ENCODE peak calls at places on chromosomes 3 and 15, in seven cellular contexts. One of them, this sample, is unnamed. For H3K27me3 and H3K4me1, the result is how much of the 10 kb centered on the place peaks cover.

GRCh38 chr3:143652118-143652517 is 196.2 kb downstream of the SLC9A9 start:
- DNase-seq in left lung: no peak
- DNase-seq in CD8-positive, alpha-beta memory T cell: no peak
- DNase-seq in H9: no peak
- DNase-seq in IMR-90: no peak
- DNase-seq in CD8-positive, alpha-beta T cell: no peak
- DNase-seq in effector memory CD4-positive, alpha-beta T cell: no peak
- DNase-seq in this sample: no peak

GRCh38 chr3:194277547-194278091 is 73.5 kb downstream of the CPN2 start:
- DNase-seq in left lung: no peak
- DNase-seq in IMR-90: peak
- DNase-seq in effector memory CD4-positive, alpha-beta T cell: no peak
- DNase-seq in CD8-positive, alpha-beta memory T cell: no peak
- DNase-seq in CD8-positive, alpha-beta T cell: no peak
- DNase-seq in H9: peak
- DNase-seq in this sample: no peak

GRCh38 chr3:169365993-169366915 is 297.3 kb downstream of the MECOM start:
- DNase-seq in H9: no peak
- DNase-seq in IMR-90: no peak
- DNase-seq in CD8-positive, alpha-beta memory T cell: no peak
- DNase-seq in effector memory CD4-positive, alpha-beta T cell: no peak
- DNase-seq in left lung: peak
- DNase-seq in CD8-positive, alpha-beta T cell: no peak
- DNase-seq in this sample: peak

GRCh38 chr3:190286014-190286413 is 36.2 kb downstream of the CLDN1 start:
- DNase-seq in IMR-90: no peak
- DNase-seq in left lung: no peak
- DNase-seq in CD8-positive, alpha-beta memory T cell: no peak
- DNase-seq in effector memory CD4-positive, alpha-beta T cell: no peak
- DNase-seq in H9: no peak
- DNase-seq in CD8-positive, alpha-beta T cell: no peak
- DNase-seq in this sample: no peak

GRCh38 chr3:115943579-115943978 is 320.3 kb downstream of the GAP43 start:
- DNase-seq in CD8-positive, alpha-beta T cell: no peak
- DNase-seq in effector memory CD4-positive, alpha-beta T cell: no peak
- DNase-seq in H9: no peak
- DNase-seq in left lung: no peak
- DNase-seq in CD8-positive, alpha-beta memory T cell: no peak
- DNase-seq in IMR-90: no peak
- DNase-seq in this sample: peak

GRCh38 chr15:46723308-46723707 is 994.0 kb upstream of the SEMA6D start:
- DNase-seq in left lung: no peak
- DNase-seq in H9: no peak
- DNase-seq in CD8-positive, alpha-beta memory T cell: no peak
- DNase-seq in CD8-positive, alpha-beta T cell: no peak
- DNase-seq in effector memory CD4-positive, alpha-beta T cell: no peak
- DNase-seq in IMR-90: no peak
- DNase-seq in this sample: no peak

GRCh38 chr15:31049682-31050606 is 51.6 kb downstream of the TRPM1 start:
- DNase-seq in IMR-90: no peak
- DNase-seq in effector memory CD4-positive, alpha-beta T cell: no peak
- DNase-seq in left lung: no peak
- DNase-seq in H9: no peak
- DNase-seq in CD8-positive, alpha-beta memory T cell: no peak
- DNase-seq in CD8-positive, alpha-beta T cell: no peak
- DNase-seq in this sample: no peak

GRCh38 chr15:100093211-100094126 is 248.3 kb downstream of the ADAMTS17 start:
- DNase-seq in left lung: no peak
- DNase-seq in effector memory CD4-positive, alpha-beta T cell: no peak
- DNase-seq in IMR-90: peak
- DNase-seq in H9: no peak
- DNase-seq in CD8-positive, alpha-beta memory T cell: no peak
- DNase-seq in CD8-positive, alpha-beta T cell: no peak
- DNase-seq in this sample: no peak

GRCh38 chr3:134796313-134797079 is 1.4 kb downstream of the EPHB1 start:
- DNase-seq in left lung: no peak
- DNase-seq in effector memory CD4-positive, alpha-beta T cell: no peak
- DNase-seq in CD8-positive, alpha-beta T cell: no peak
- DNase-seq in H9: peak
- DNase-seq in IMR-90: no peak
- DNase-seq in CD8-positive, alpha-beta memory T cell: no peak
- DNase-seq in this sample: no peak

GRCh38 chr3:57029924-57030323 is 30.5 kb upstream of the SPATA12 start:
- DNase-seq in CD8-positive, alpha-beta memory T cell: no peak
- DNase-seq in IMR-90: no peak
- DNase-seq in effector memory CD4-positive, alpha-beta T cell: no peak
- DNase-seq in left lung: no peak
- DNase-seq in H9: no peak
- DNase-seq in CD8-positive, alpha-beta T cell: no peak
- DNase-seq in this sample: no peak

GRCh38 chr15:29242466-29243242 is 27.0 kb downstream of the NSMCE3 start:
- DNase-seq in H9: no peak
- DNase-seq in effector memory CD4-positive, alpha-beta T cell: no peak
- DNase-seq in CD8-positive, alpha-beta memory T cell: no peak
- DNase-seq in left lung: no peak
- DNase-seq in IMR-90: peak
- DNase-seq in CD8-positive, alpha-beta T cell: no peak
- DNase-seq in this sample: no peak

GRCh38 chr3:127699098-127699945 is 26.6 kb downstream of the ABTB1 start:
- DNase-seq in IMR-90: peak
- DNase-seq in left lung: no peak
- DNase-seq in CD8-positive, alpha-beta T cell: no peak
- DNase-seq in CD8-positive, alpha-beta memory T cell: no peak
- DNase-seq in effector memory CD4-positive, alpha-beta T cell: no peak
- DNase-seq in H9: no peak
- DNase-seq in this sample: no peak

GRCh38 chr3:115212615-115213014 is 65.5 kb upstream of the ZBTB20 start:
- DNase-seq in IMR-90: no peak
- DNase-seq in CD8-positive, alpha-beta T cell: no peak
- DNase-seq in CD8-positive, alpha-beta memory T cell: no peak
- DNase-seq in left lung: no peak
- DNase-seq in effector memory CD4-positive, alpha-beta T cell: no peak
- DNase-seq in H9: no peak
- DNase-seq in this sample: peak

GRCh38 chr3:125123455-125123854 is 67.7 kb upstream of the HEG1 start:
- DNase-seq in H9: no peak
- DNase-seq in left lung: no peak
- DNase-seq in IMR-90: no peak
- DNase-seq in CD8-positive, alpha-beta T cell: no peak
- DNase-seq in effector memory CD4-positive, alpha-beta T cell: no peak
- DNase-seq in CD8-positive, alpha-beta memory T cell: no peak
- DNase-seq in this sample: no peak

GRCh38 chr3:194381460-194381875 is 11.9 kb upstream of the LRRC15 start:
- DNase-seq in left lung: peak
- DNase-seq in IMR-90: no peak
- DNase-seq in effector memory CD4-positive, alpha-beta T cell: no peak
- DNase-seq in CD8-positive, alpha-beta memory T cell: no peak
- DNase-seq in H9: peak
- DNase-seq in CD8-positive, alpha-beta T cell: no peak
- DNase-seq in this sample: no peak

GRCh38 chr3:141385386-141386079 is 17.2 kb downstream of the ZBTB38 start:
- DNase-seq in left lung: no peak
- DNase-seq in effector memory CD4-positive, alpha-beta T cell: no peak
- DNase-seq in H9: no peak
- DNase-seq in CD8-positive, alpha-beta T cell: no peak
- DNase-seq in IMR-90: peak
- DNase-seq in CD8-positive, alpha-beta memory T cell: no peak
- DNase-seq in this sample: peak

GRCh38 chr3:10470666-10471336 is 34.6 kb downstream of the ATP2B2 start:
- DNase-seq in effector memory CD4-positive, alpha-beta T cell: no peak
- DNase-seq in left lung: peak
- DNase-seq in CD8-positive, alpha-beta T cell: no peak
- DNase-seq in H9: peak
- DNase-seq in CD8-positive, alpha-beta memory T cell: no peak
- DNase-seq in IMR-90: no peak
- DNase-seq in this sample: no peak

GRCh38 chr3:95719481-95719880 is 1094.9 kb upstream of the EPHA6 start:
- DNase-seq in CD8-positive, alpha-beta T cell: no peak
- DNase-seq in IMR-90: no peak
- DNase-seq in left lung: no peak
- DNase-seq in CD8-positive, alpha-beta memory T cell: no peak
- DNase-seq in effector memory CD4-positive, alpha-beta T cell: no peak
- DNase-seq in H9: no peak
- DNase-seq in this sample: no peak

GRCh38 chr15:77521206-77521605 is 100.5 kb downstream of the HMG20A start:
- DNase-seq in IMR-90: no peak
- DNase-seq in left lung: no peak
- DNase-seq in H9: no peak
- DNase-seq in CD8-positive, alpha-beta memory T cell: no peak
- DNase-seq in CD8-positive, alpha-beta T cell: no peak
- DNase-seq in effector memory CD4-positive, alpha-beta T cell: no peak
- DNase-seq in this sample: no peak

GRCh38 chr3:14459787-14460186 is 57.4 kb downstream of the SLC6A6 start:
- DNase-seq in H9: no peak
- DNase-seq in IMR-90: no peak
- DNase-seq in CD8-positive, alpha-beta T cell: no peak
- DNase-seq in effector memory CD4-positive, alpha-beta T cell: no peak
- DNase-seq in CD8-positive, alpha-beta memory T cell: no peak
- DNase-seq in left lung: no peak
- DNase-seq in this sample: no peak

GRCh38 chr3:107347717-107348116 is 29.5 kb upstream of the CCDC54 start:
- DNase-seq in left lung: no peak
- DNase-seq in H9: no peak
- DNase-seq in effector memory CD4-positive, alpha-beta T cell: no peak
- DNase-seq in CD8-positive, alpha-beta T cell: no peak
- DNase-seq in IMR-90: no peak
- DNase-seq in CD8-positive, alpha-beta memory T cell: no peak
- DNase-seq in this sample: no peak

GRCh38 chr15:51307811-51308210 is 30.6 kb downstream of the CYP19A1 start:
- DNase-seq in IMR-90: no peak
- DNase-seq in left lung: no peak
- DNase-seq in effector memory CD4-positive, alpha-beta T cell: no peak
- DNase-seq in H9: no peak
- DNase-seq in CD8-positive, alpha-beta memory T cell: no peak
- DNase-seq in CD8-positive, alpha-beta T cell: no peak
- DNase-seq in this sample: peak

GRCh38 chr15:29612096-29612495 is 210.2 kb downstream of the TJP1 start:
- DNase-seq in IMR-90: peak
- DNase-seq in H9: peak
- DNase-seq in CD8-positive, alpha-beta T cell: no peak
- DNase-seq in effector memory CD4-positive, alpha-beta T cell: no peak
- DNase-seq in left lung: no peak
- DNase-seq in CD8-positive, alpha-beta memory T cell: no peak
- DNase-seq in this sample: no peak

GRCh38 chr15:47794266-47794914 is 77.1 kb downstream of the SEMA6D start:
- DNase-seq in CD8-positive, alpha-beta memory T cell: no peak
- DNase-seq in CD8-positive, alpha-beta T cell: no peak
- DNase-seq in effector memory CD4-positive, alpha-beta T cell: no peak
- DNase-seq in IMR-90: no peak
- DNase-seq in H9: no peak
- DNase-seq in left lung: no peak
- DNase-seq in this sample: no peak

GRCh38 chr3:41274944-41275668 is 75.8 kb downstream of the CTNNB1 start:
- DNase-seq in CD8-positive, alpha-beta memory T cell: no peak
- DNase-seq in H9: no peak
- DNase-seq in CD8-positive, alpha-beta T cell: no peak
- DNase-seq in IMR-90: peak
- DNase-seq in effector memory CD4-positive, alpha-beta T cell: no peak
- DNase-seq in left lung: no peak
- DNase-seq in this sample: no peak

GRCh38 chr15:50355612-50355905 is 561 bp upstream of the GABPB1 start:
- DNase-seq in CD8-positive, alpha-beta T cell: no peak
- DNase-seq in CD8-positive, alpha-beta memory T cell: no peak
- DNase-seq in IMR-90: no peak
- DNase-seq in effector memory CD4-positive, alpha-beta T cell: no peak
- DNase-seq in left lung: no peak
- DNase-seq in H9: no peak
- DNase-seq in this sample: no peak

GRCh38 chr15:89397653-89398023 is 63.0 kb upstream of the POLG start:
- DNase-seq in H9: no peak
- DNase-seq in CD8-positive, alpha-beta T cell: no peak
- DNase-seq in CD8-positive, alpha-beta memory T cell: no peak
- DNase-seq in IMR-90: no peak
- DNase-seq in left lung: no peak
- DNase-seq in effector memory CD4-positive, alpha-beta T cell: no peak
- DNase-seq in this sample: no peak
- H3K27me3 ChIP-seq in H9: half or more
- H3K27me3 ChIP-seq in CD8-positive, alpha-beta T cell: under half
- H3K27me3 ChIP-seq in CD8-positive, alpha-beta memory T cell: under half
- H3K27me3 ChIP-seq in IMR-90: half or more
- H3K27me3 ChIP-seq in left lung: under half
- H3K27me3 ChIP-seq in effector memory CD4-positive, alpha-beta T cell: under half
- H3K27me3 ChIP-seq in this sample: under half

GRCh38 chr3:159791336-159791735 is 197.3 kb upstream of the IL12A start:
- DNase-seq in effector memory CD4-positive, alpha-beta T cell: no peak
- DNase-seq in left lung: no peak
- DNase-seq in IMR-90: no peak
- DNase-seq in CD8-positive, alpha-beta T cell: no peak
- DNase-seq in H9: no peak
- DNase-seq in CD8-positive, alpha-beta memory T cell: no peak
- DNase-seq in this sample: no peak
- H3K4me1 ChIP-seq in effector memory CD4-positive, alpha-beta T cell: under half
- H3K4me1 ChIP-seq in left lung: under half
- H3K4me1 ChIP-seq in IMR-90: under half
- H3K4me1 ChIP-seq in CD8-positive, alpha-beta T cell: under half
- H3K4me1 ChIP-seq in H9: under half
- H3K4me1 ChIP-seq in CD8-positive, alpha-beta memory T cell: under half
- H3K4me1 ChIP-seq in this sample: under half

GRCh38 chr3:172094621-172095557 is 55.5 kb downstream of the FNDC3B start:
- DNase-seq in CD8-positive, alpha-beta T cell: no peak
- DNase-seq in effector memory CD4-positive, alpha-beta T cell: no peak
- DNase-seq in H9: no peak
- DNase-seq in IMR-90: peak
- DNase-seq in CD8-positive, alpha-beta memory T cell: no peak
- DNase-seq in left lung: no peak
- DNase-seq in this sample: peak

GRCh38 chr3:172098698-172099494 is 59.5 kb downstream of the FNDC3B start:
- DNase-seq in H9: peak
- DNase-seq in CD8-positive, alpha-beta memory T cell: no peak
- DNase-seq in CD8-positive, alpha-beta T cell: no peak
- DNase-seq in effector memory CD4-positive, alpha-beta T cell: no peak
- DNase-seq in IMR-90: no peak
- DNase-seq in left lung: no peak
- DNase-seq in this sample: no peak

GRCh38 chr3:172096881-172097420 is 57.6 kb downstream of the FNDC3B start:
- DNase-seq in effector memory CD4-positive, alpha-beta T cell: no peak
- DNase-seq in CD8-positive, alpha-beta T cell: no peak
- DNase-seq in CD8-positive, alpha-beta memory T cell: no peak
- DNase-seq in H9: no peak
- DNase-seq in IMR-90: peak
- DNase-seq in left lung: no peak
- DNase-seq in this sample: peak

GRCh38 chr3:172099495-172099808 is 60.1 kb downstream of the FNDC3B start:
- DNase-seq in CD8-positive, alpha-beta T cell: no peak
- DNase-seq in CD8-positive, alpha-beta memory T cell: no peak
- DNase-seq in left lung: no peak
- DNase-seq in IMR-90: no peak
- DNase-seq in H9: no peak
- DNase-seq in effector memory CD4-positive, alpha-beta T cell: no peak
- DNase-seq in this sample: no peak

GRCh38 chr3:172097585-172097984 is 58.2 kb downstream of the FNDC3B start:
- DNase-seq in H9: no peak
- DNase-seq in CD8-positive, alpha-beta T cell: no peak
- DNase-seq in CD8-positive, alpha-beta memory T cell: no peak
- DNase-seq in IMR-90: no peak
- DNase-seq in left lung: no peak
- DNase-seq in effector memory CD4-positive, alpha-beta T cell: no peak
- DNase-seq in this sample: no peak
- H3K27ac ChIP-seq in H9: no peak
- H3K27ac ChIP-seq in CD8-positive, alpha-beta T cell: no peak
- H3K27ac ChIP-seq in CD8-positive, alpha-beta memory T cell: no peak
- H3K27ac ChIP-seq in IMR-90: no peak
- H3K27ac ChIP-seq in left lung: peak
- H3K27ac ChIP-seq in effector memory CD4-positive, alpha-beta T cell: no peak
- H3K27ac ChIP-seq in this sample: peak

GRCh38 chr15:40923551-40923950 is 5.6 kb upstream of the DLL4 start:
- DNase-seq in left lung: peak
- DNase-seq in H9: no peak
- DNase-seq in CD8-positive, alpha-beta memory T cell: no peak
- DNase-seq in effector memory CD4-positive, alpha-beta T cell: no peak
- DNase-seq in IMR-90: peak
- DNase-seq in CD8-positive, alpha-beta T cell: no peak
- DNase-seq in this sample: no peak
- H3K27me3 ChIP-seq in left lung: under half
- H3K27me3 ChIP-seq in H9: under half
- H3K27me3 ChIP-seq in CD8-positive, alpha-beta memory T cell: under half
- H3K27me3 ChIP-seq in effector memory CD4-positive, alpha-beta T cell: under half
- H3K27me3 ChIP-seq in IMR-90: under half
- H3K27me3 ChIP-seq in CD8-positive, alpha-beta T cell: under half
- H3K27me3 ChIP-seq in this sample: under half

This sample was measured in MM.1S.